ENCODE peak calls at places on chromosomes 16 and 17, in five cellular contexts. One of them, this sample, is unnamed.
A peak's percentile ranks its signal among the peaks of the same experiment; 100 is the strongest.

GRCh38 chr17:80901319-80901718 is 90.3 kb upstream of the CHMP6 start:
- DNase-seq in A549: no peak
- DNase-seq in endothelial cell of umbilical vein: peak; percentile 70
- DNase-seq in HepG2: no peak
- DNase-seq in K562: no peak
- DNase-seq in this sample: no peak

GRCh38 chr17:61000911-61001310 is 323.3 kb downstream of the BCAS3 start:
- DNase-seq in A549: peak; percentile 53
- DNase-seq in endothelial cell of umbilical vein: no peak
- DNase-seq in HepG2: peak; percentile 7
- DNase-seq in K562: no peak
- DNase-seq in this sample: peak; percentile 19

GRCh38 chr17:9274119-9274445 is 252.8 kb downstream of the NTN1 start:
- DNase-seq in A549: no peak
- DNase-seq in endothelial cell of umbilical vein: no peak
- DNase-seq in HepG2: no peak
- DNase-seq in K562: no peak
- DNase-seq in this sample: no peak

GRCh38 chr17:20010099-20010863 is 1.1 kb downstream of the SPECC1 start:
- DNase-seq in A549: peak; percentile 90
- DNase-seq in endothelial cell of umbilical vein: peak; percentile 61
- DNase-seq in HepG2: peak; percentile 33
- DNase-seq in K562: peak; percentile 32
- DNase-seq in this sample: peak; percentile 76

GRCh38 chr16:12539185-12539929 is 264.3 kb downstream of the CPPED1 start:
- DNase-seq in A549: no peak
- DNase-seq in endothelial cell of umbilical vein: no peak
- DNase-seq in HepG2: no peak
- DNase-seq in K562: no peak
- DNase-seq in this sample: peak; percentile 66

GRCh38 chr17:79622201-79622601 is 11.3 kb upstream of the RBFOX3 start:
- DNase-seq in A549: no peak
- DNase-seq in endothelial cell of umbilical vein: no peak
- DNase-seq in HepG2: no peak
- DNase-seq in K562: no peak
- DNase-seq in this sample: no peak

GRCh38 chr16:30354423-30355143 is 525 bp downstream of the CD2BP2 start:
- DNase-seq in A549: no peak
- DNase-seq in endothelial cell of umbilical vein: peak; percentile 58
- DNase-seq in HepG2: no peak
- DNase-seq in K562: no peak
- DNase-seq in this sample: peak; percentile 35

GRCh38 chr16:67190448-67191399 is 788 bp upstream of the EXOC3L1 start:
- DNase-seq in A549: no peak
- DNase-seq in endothelial cell of umbilical vein: no peak
- DNase-seq in HepG2: no peak
- DNase-seq in K562: no peak
- DNase-seq in this sample: no peak

GRCh38 chr17:79323556-79323955 is 248.9 kb downstream of the ENGASE start:
- DNase-seq in A549: no peak
- DNase-seq in endothelial cell of umbilical vein: no peak
- DNase-seq in HepG2: no peak
- DNase-seq in K562: no peak
- DNase-seq in this sample: no peak

GRCh38 chr17:63694229-63694973 is 5.5 kb downstream of the LIMD2 start:
- DNase-seq in A549: no peak
- DNase-seq in endothelial cell of umbilical vein: no peak
- DNase-seq in HepG2: no peak
- DNase-seq in K562: no peak
- DNase-seq in this sample: peak; percentile 52

GRCh38 chr17:42518046-42518754 is 17.8 kb upstream of the NAGLU start:
- DNase-seq in A549: peak; percentile 92
- DNase-seq in endothelial cell of umbilical vein: peak; percentile 98
- DNase-seq in HepG2: no peak
- DNase-seq in K562: peak; percentile 40
- DNase-seq in this sample: peak; percentile 29

GRCh38 chr16:35910409-35910808 is 2451.0 kb downstream of the TP53TG3F start:
- DNase-seq in A549: no peak
- DNase-seq in endothelial cell of umbilical vein: no peak
- DNase-seq in HepG2: no peak
- DNase-seq in K562: no peak
- DNase-seq in this sample: peak; percentile 14

GRCh38 chr16:70553645-70554044 is 30.0 kb downstream of the SF3B3 start:
- DNase-seq in A549: no peak
- DNase-seq in endothelial cell of umbilical vein: no peak
- DNase-seq in HepG2: no peak
- DNase-seq in K562: no peak
- DNase-seq in this sample: no peak

GRCh38 chr16:66070140-66070887 is 296.2 kb upstream of the CDH5 start:
- DNase-seq in A549: no peak
- DNase-seq in endothelial cell of umbilical vein: no peak
- DNase-seq in HepG2: no peak
- DNase-seq in K562: no peak
- DNase-seq in this sample: no peak

GRCh38 chr17:38702900-38703741 is 2.0 kb upstream of the MLLT6 start:
- DNase-seq in A549: no peak
- DNase-seq in endothelial cell of umbilical vein: no peak
- DNase-seq in HepG2: no peak
- DNase-seq in K562: no peak
- DNase-seq in this sample: peak; percentile 62

GRCh38 chr16:29994613-29995329 is 646 bp downstream of the HIRIP3 start:
- DNase-seq in A549: no peak
- DNase-seq in endothelial cell of umbilical vein: peak; percentile 29
- DNase-seq in HepG2: no peak
- DNase-seq in K562: peak; percentile 90
- DNase-seq in this sample: peak; percentile 49

GRCh38 chr17:56679148-56679766 is 85.8 kb downstream of the NOG start:
- DNase-seq in A549: peak; percentile 23
- DNase-seq in endothelial cell of umbilical vein: peak; percentile 54
- DNase-seq in HepG2: peak; percentile 15
- DNase-seq in K562: peak; percentile 44
- DNase-seq in this sample: peak; percentile 58

DNA sequence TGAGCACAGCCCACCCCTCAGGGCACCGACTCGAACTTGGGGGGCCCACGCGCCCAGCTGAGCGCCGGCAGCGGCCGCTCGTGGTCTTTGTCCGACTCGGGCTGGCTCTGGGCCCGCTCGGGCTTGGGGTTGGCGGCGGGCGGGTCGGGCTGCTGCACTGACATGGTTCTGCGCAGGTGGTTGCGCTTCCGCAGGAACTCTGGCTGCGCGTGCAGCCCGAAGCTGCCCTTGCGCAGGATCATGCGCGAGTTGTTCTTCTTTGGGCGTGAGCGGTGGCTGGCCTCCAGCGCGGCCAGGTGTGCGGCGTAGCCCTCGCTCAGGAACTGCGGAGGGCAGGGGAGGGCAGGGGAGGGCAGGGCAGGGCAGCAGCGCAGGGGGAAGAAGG is 11.1 kb downstream of the PIMREG start:
- DNase-seq in A549: no peak
- DNase-seq in endothelial cell of umbilical vein: no peak
- DNase-seq in HepG2: no peak
- DNase-seq in K562: no peak
- DNase-seq in this sample: no peak
- TF ChIP-seq MYC in A549: no peak
- TF ChIP-seq MYC in endothelial cell of umbilical vein: no peak
- TF ChIP-seq MYC in HepG2: no peak
- TF ChIP-seq MYC in K562: no peak
- TF ChIP-seq MYC in this sample: no peak

GRCh38 chr16:51355871-51356270 is 204.8 kb upstream of the SALL1 start:
- DNase-seq in A549: no peak
- DNase-seq in endothelial cell of umbilical vein: no peak
- DNase-seq in HepG2: no peak
- DNase-seq in K562: no peak
- DNase-seq in this sample: no peak

GRCh38 chr16:51357839-51358238 is 206.8 kb upstream of the SALL1 start:
- DNase-seq in A549: no peak
- DNase-seq in endothelial cell of umbilical vein: no peak
- DNase-seq in HepG2: no peak
- DNase-seq in K562: no peak
- DNase-seq in this sample: no peak

GRCh38 chr16:51355195-51355594 is 204.1 kb upstream of the SALL1 start:
- DNase-seq in A549: no peak
- DNase-seq in endothelial cell of umbilical vein: no peak
- DNase-seq in HepG2: no peak
- DNase-seq in K562: no peak
- DNase-seq in this sample: no peak

DNA sequence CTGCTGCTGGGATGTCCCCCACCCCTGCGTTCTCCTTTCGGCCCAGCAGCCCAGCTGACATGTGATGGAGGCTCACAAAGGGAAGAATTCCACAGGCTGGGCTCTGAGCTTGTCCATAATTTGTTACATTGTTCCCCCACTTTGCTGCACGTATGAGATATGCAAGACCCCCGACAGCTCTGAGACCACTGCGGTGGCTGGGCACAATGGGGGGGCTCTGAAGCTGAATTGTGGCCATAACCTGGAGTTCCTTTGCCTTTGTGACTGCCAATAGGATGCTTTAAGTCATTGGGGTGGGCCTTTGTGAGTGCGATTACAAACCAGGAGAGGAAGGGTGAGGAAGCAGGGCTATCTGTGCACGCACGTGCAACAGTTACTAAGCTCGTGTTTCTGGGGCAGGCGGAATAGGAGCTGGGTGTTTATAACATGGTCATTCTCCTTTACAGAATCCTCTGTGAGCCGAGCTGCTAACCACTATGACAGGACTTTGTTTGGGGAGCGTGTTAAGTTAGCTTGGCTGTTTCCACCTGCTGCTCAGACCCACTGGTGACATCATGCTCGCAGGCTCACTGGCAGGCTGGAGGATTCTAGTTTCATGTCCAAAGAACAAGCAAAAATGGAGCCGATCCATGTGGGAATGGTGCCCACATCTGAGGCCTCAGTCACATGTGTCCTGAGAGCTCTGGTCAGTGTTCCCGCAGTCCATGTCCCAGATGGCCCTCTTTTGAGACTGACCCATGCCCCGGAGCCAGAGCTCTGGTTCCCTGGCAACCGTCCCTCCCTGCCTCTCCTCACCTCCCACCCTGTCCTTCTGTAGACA is 208.3 kb upstream of the SALL1 start:
- DNase-seq in A549: no peak
- DNase-seq in endothelial cell of umbilical vein: no peak
- DNase-seq in HepG2: no peak
- DNase-seq in K562: no peak
- DNase-seq in this sample: no peak
- TF ChIP-seq MYC in A549: no peak
- TF ChIP-seq MYC in endothelial cell of umbilical vein: no peak
- TF ChIP-seq MYC in HepG2: no peak
- TF ChIP-seq MYC in K562: no peak
- TF ChIP-seq MYC in this sample: no peak

GRCh38 chr17:44741316-44741715 is 17.5 kb upstream of the ADAM11 start:
- DNase-seq in A549: no peak
- DNase-seq in endothelial cell of umbilical vein: no peak
- DNase-seq in HepG2: no peak
- DNase-seq in K562: no peak
- DNase-seq in this sample: no peak
- TF ChIP-seq MYC in A549: no peak
- TF ChIP-seq MYC in endothelial cell of umbilical vein: no peak
- TF ChIP-seq MYC in HepG2: no peak
- TF ChIP-seq MYC in K562: no peak
- TF ChIP-seq MYC in this sample: no peak

GRCh38 chr16:85959686-85960085 is 60.7 kb downstream of the IRF8 start:
- DNase-seq in A549: no peak
- DNase-seq in endothelial cell of umbilical vein: no peak
- DNase-seq in HepG2: no peak
- DNase-seq in K562: no peak
- DNase-seq in this sample: no peak

GRCh38 chr16:85961988-85962915 is 63.3 kb downstream of the IRF8 start:
- DNase-seq in A549: peak; percentile 27
- DNase-seq in endothelial cell of umbilical vein: no peak
- DNase-seq in HepG2: no peak
- DNase-seq in K562: peak; percentile 66
- DNase-seq in this sample: no peak

GRCh38 chr16:85958731-85959130 is 59.8 kb downstream of the IRF8 start:
- DNase-seq in A549: no peak
- DNase-seq in endothelial cell of umbilical vein: no peak
- DNase-seq in HepG2: no peak
- DNase-seq in K562: no peak
- DNase-seq in this sample: no peak

GRCh38 chr16:85963746-85964370 is 64.9 kb downstream of the IRF8 start:
- DNase-seq in A549: no peak
- DNase-seq in endothelial cell of umbilical vein: no peak
- DNase-seq in HepG2: no peak
- DNase-seq in K562: no peak
- DNase-seq in this sample: no peak

GRCh38 chr16:85960486-85961046 is 61.6 kb downstream of the IRF8 start:
- DNase-seq in A549: no peak
- DNase-seq in endothelial cell of umbilical vein: no peak
- DNase-seq in HepG2: no peak
- DNase-seq in K562: no peak
- DNase-seq in this sample: no peak
- TF ChIP-seq MYC in A549: no peak
- TF ChIP-seq MYC in endothelial cell of umbilical vein: no peak
- TF ChIP-seq MYC in HepG2: no peak
- TF ChIP-seq MYC in K562: no peak
- TF ChIP-seq MYC in this sample: no peak

DNA sequence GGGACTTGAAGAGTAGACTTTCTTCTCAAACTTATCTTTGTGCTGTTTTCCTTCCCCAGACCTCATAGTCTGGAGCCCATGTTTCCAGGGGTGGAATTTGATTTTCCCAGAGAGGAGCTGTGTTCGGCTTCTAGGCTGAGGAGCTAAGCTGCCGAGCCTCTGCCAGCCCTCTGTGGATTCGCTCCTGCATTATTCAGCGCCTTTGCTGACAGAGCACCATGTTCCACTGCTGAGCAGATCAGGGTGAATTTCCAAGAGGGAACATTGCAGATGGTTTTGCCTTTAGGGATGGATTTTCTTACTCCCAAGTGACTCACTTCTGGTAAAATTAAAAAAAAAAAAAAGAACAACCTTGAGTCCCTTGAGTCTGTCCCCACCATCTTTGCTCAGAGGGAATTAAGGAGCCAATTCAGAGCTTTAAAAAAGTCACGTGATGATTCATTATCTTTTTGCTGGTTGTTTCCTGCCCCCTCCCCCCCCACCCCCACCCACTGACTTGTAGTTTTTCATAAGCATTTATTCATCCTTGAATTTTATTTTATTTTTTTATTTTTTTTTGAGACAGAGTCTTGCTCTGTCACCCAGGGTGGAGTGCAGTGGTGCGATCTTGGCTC is 229.5 kb downstream of the PRKCA start:
- DNase-seq in A549: no peak
- DNase-seq in endothelial cell of umbilical vein: no peak
- DNase-seq in HepG2: no peak
- DNase-seq in K562: no peak
- DNase-seq in this sample: no peak
- TF ChIP-seq MYC in A549: no peak
- TF ChIP-seq MYC in endothelial cell of umbilical vein: no peak
- TF ChIP-seq MYC in HepG2: no peak
- TF ChIP-seq MYC in K562: no peak
- TF ChIP-seq MYC in this sample: no peak

GRCh38 chr17:21039839-21040575 is 2.8 kb downstream of the USP22 start:
- DNase-seq in A549: peak; percentile 81
- DNase-seq in endothelial cell of umbilical vein: peak; percentile 49
- DNase-seq in HepG2: peak; percentile 70
- DNase-seq in K562: no peak
- DNase-seq in this sample: peak; percentile 69
- TF ChIP-seq MYC in A549: no peak
- TF ChIP-seq MYC in endothelial cell of umbilical vein: no peak
- TF ChIP-seq MYC in HepG2: no peak
- TF ChIP-seq MYC in K562: no peak
- TF ChIP-seq MYC in this sample: no peak

This sample was measured in NB4.